ENCODE peak calls at places on chromosomes 4 and X, in ten cellular contexts. W, V, P, M, Y, G, L, U, E and B are unnamed samples. For H3K4me1, the result is how much of the 10 kb centered on the place peaks cover.

GRCh38 chr4:8269535-8270417 is at the start of gene HTRA3:
- DNase-seq in M (no peak), G (no peak), V (peak), U (peak), W (peak), Y (peak), L (peak), P (no peak), E (peak), B (peak)

GRCh38 chr4:26468283-26468949 is 21.9 kb downstream of the CCKAR start:
- DNase-seq in E (no peak), V (no peak), U (no peak), L (no peak), P (no peak), G (no peak), Y (no peak), M (no peak), W (no peak), B (no peak)

GRCh38 chrX:43679778-43680177 is 23.7 kb downstream of the MAOA start:
- DNase-seq in G (no peak), U (peak), V (peak), P (no peak), Y (no peak), M (no peak), W (no peak), E (no peak), L (no peak), B (no peak)

GRCh38 chr4:79598801-79599200 is 190.8 kb upstream of the GK2 start:
- DNase-seq in L (no peak), W (no peak), Y (no peak), G (no peak), M (no peak), P (no peak), E (no peak), V (no peak), U (no peak), B (no peak)

GRCh38 chr4:6546681-6547447 is 28.1 kb upstream of the MAN2B2 start:
- DNase-seq in E (peak), M (peak), P (peak), Y (peak), L (peak), G (peak), V (peak), W (peak), U (peak), B (no peak)

GRCh38 chr4:82360298-82361177 is 13.3 kb downstream of the HNRNPD start:
- DNase-seq in U (peak), L (no peak), M (no peak), V (peak), W (peak), E (no peak), Y (peak), G (peak), P (peak), B (no peak)

GRCh38 chr4:336099-336892 is 1.3 kb upstream of the ZNF141 start:
- DNase-seq in W (peak), U (peak), M (no peak), G (peak), Y (no peak), V (peak), P (peak), E (peak), L (no peak), B (peak)

GRCh38 chrX:71283409-71284143 is at the start of gene NONO:
- DNase-seq in M (peak), V (peak), P (peak), E (peak), U (peak), L (peak), Y (peak), G (peak), W (peak), B (peak)

GRCh38 chr4:176123710-176124407 is 58.2 kb downstream of the WDR17 start:
- DNase-seq in E (peak), Y (no peak), P (no peak), M (no peak), G (peak), U (peak), V (peak), W (peak), L (peak), B (no peak)

GRCh38 chr4:101155368-101155767 is 192.0 kb downstream of the PPP3CA start:
- DNase-seq in G (no peak), V (no peak), P (no peak), M (no peak), E (no peak), W (no peak), L (peak), U (peak), Y (peak), B (no peak)

GRCh38 chr4:43047044-43047443 is 154.5 kb downstream of the GRXCR1 start:
- DNase-seq in P (no peak), V (no peak), W (no peak), U (no peak), Y (no peak), M (no peak), L (no peak), E (no peak), G (no peak), B (no peak)

GRCh38 chr4:86955888-86956451 is 21.2 kb downstream of the AFF1 start:
- DNase-seq in L (no peak), W (no peak), U (no peak), M (no peak), E (no peak), Y (no peak), V (no peak), P (no peak), G (no peak), B (no peak)

GRCh38 chr4:9925750-9926439 is 95.4 kb downstream of the SLC2A9 start:
- DNase-seq in W (no peak), E (no peak), G (no peak), M (no peak), P (no peak), U (no peak), L (no peak), Y (no peak), V (no peak), B (no peak)

GRCh38 chr4:147683717-147684700 is at the start of gene PRMT9:
- DNase-seq in U (peak), P (peak), L (peak), W (peak), V (peak), M (peak), G (peak), Y (peak), E (peak), B (peak)

GRCh38 chr4:24322986-24323385 is 261.4 kb downstream of the DHX15 start:
- DNase-seq in M (no peak), E (no peak), U (no peak), Y (no peak), G (no peak), L (peak), V (no peak), W (no peak), P (no peak), B (no peak)

GRCh38 chr4:5165419-5166369 is 114.4 kb downstream of the STK32B start:
- DNase-seq in L (peak), V (peak), P (no peak), Y (peak), U (peak), E (no peak), G (no peak), W (peak), M (no peak), B (no peak)

GRCh38 chr4:12507868-12508481 is 976.2 kb downstream of the RAB28 start:
- DNase-seq in L (no peak), V (no peak), E (no peak), P (no peak), G (no peak), Y (no peak), M (no peak), W (no peak), U (no peak), B (no peak)

GRCh38 chr4:22688236-22688635 is 4.5 kb upstream of the GBA3 start:
- DNase-seq in W (no peak), G (no peak), Y (no peak), U (no peak), V (no peak), P (no peak), L (peak), M (no peak), E (no peak), B (no peak)

GRCh38 chr4:16032871-16033505 is 50.8 kb downstream of the PROM1 start:
- DNase-seq in M (no peak), E (no peak), G (no peak), V (no peak), P (no peak), Y (peak), W (no peak), U (no peak), L (peak), B (no peak)

GRCh38 chrX:49901068-49901467 is 21.3 kb upstream of the CLCN5 start:
- DNase-seq in L (no peak), M (no peak), P (no peak), W (no peak), Y (no peak), V (no peak), U (no peak), E (no peak), G (no peak), B (no peak)

GRCh38 chrX:105126201-105126600 is 94.3 kb downstream of the TEX13A start:
- DNase-seq in G (no peak), L (no peak), V (no peak), P (no peak), W (no peak), M (no peak), Y (no peak), E (no peak), U (peak), B (no peak)

GRCh38 chr4:133143775-133144430 is 5.2 kb upstream of the PCDH10 start:
- DNase-seq in V (no peak), U (no peak), G (no peak), M (no peak), W (no peak), P (no peak), L (no peak), Y (no peak), E (no peak), B (no peak)

GRCh38 chr4:109723110-109723509 is 6.8 kb downstream of the PLA2G12A start:
- DNase-seq in G (no peak), E (no peak), W (no peak), L (no peak), P (no peak), U (no peak), Y (no peak), M (no peak), V (no peak), B (no peak)

GRCh38 chrX:83916525-83916924 is 55.6 kb downstream of the CYLC1 start:
- DNase-seq in G (peak), L (no peak), U (peak), Y (peak), P (no peak), E (no peak), V (peak), M (no peak), W (peak), B (no peak)

GRCh38 chr4:123631699-123632098 is 235.1 kb downstream of the SPRY1 start:
- DNase-seq in E (no peak), Y (peak), U (peak), L (peak), P (no peak), W (no peak), G (no peak), V (no peak), M (no peak), B (no peak)

GRCh38 chrX:14010566-14010965 is 19.1 kb downstream of the GEMIN8 start:
- DNase-seq in G (no peak), L (peak), V (no peak), E (no peak), M (no peak), Y (no peak), P (no peak), U (no peak), W (no peak), B (no peak)

GRCh38 chrX:115900425-115900824 is 270.1 kb upstream of the AGTR2 start:
- DNase-seq in Y (no peak), G (no peak), V (no peak), U (no peak), L (no peak), P (no peak), M (no peak), E (no peak), W (no peak), B (no peak)

GRCh38 chrX:36844857-36845256 is 163.3 kb upstream of the FAM47C start:
- DNase-seq in Y (no peak), P (no peak), G (no peak), E (no peak), W (no peak), V (no peak), L (no peak), M (no peak), U (no peak), B (no peak)

GRCh38 chr4:40832175-40832574 is 82.4 kb downstream of the NSUN7 start:
- DNase-seq in Y (no peak), V (no peak), G (no peak), U (no peak), W (no peak), E (no peak), M (no peak), L (no peak), P (no peak), B (no peak)
- H3K4me1 ChIP-seq in Y (under half), V (under half), G (under half), U (under half), W (under half), E (under half), M (under half), L (under half), P (under half), B (under half)

DNA sequence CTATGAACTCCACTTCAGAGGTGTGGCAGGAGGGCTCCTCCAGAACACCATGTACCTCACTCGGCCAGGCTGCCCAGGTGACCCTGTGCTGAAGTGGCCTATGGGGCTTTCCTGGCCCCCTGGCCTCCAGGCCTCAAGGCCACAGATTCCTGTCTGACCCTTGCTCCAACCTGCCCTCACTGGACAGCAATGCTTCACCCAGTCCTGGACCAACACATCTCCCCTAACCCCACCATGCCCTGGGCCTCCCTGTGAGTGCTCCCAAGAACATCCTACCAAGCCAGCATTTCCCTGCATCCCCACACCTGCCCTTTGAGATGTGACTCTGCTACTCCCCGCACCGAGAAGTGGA is 10.5 kb downstream of the ZFYVE28 start:
- DNase-seq in L (no peak), V (no peak), G (no peak), E (no peak), M (no peak), U (no peak), W (no peak), P (no peak), Y (no peak), B (no peak)
- H3K4me1 ChIP-seq in L (under half), V (under half), G (under half), E (under half), M (under half), U (under half), W (under half), P (under half), Y (under half), B (under half)

DNA sequence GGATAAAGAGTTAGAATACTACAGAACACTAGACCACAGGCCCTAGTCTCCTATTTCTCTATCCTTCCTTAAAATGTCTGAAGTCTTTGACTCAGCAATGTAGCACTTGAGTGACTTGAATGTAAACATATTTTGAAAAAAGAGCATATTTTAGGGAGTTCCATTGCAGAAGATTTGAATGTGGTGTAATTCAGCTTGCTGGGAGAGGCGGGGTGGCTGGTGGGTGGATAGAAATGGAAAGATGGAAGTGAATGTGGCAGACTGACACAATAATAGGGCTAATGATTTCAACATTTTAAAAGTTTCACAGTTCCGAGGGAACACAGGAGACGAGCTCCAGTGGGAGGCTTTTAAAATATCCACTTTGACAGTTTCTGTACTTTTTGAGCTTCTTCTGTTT is 144.8 kb downstream of the CHIC2 start:
- DNase-seq in E (no peak), U (peak), V (no peak), M (no peak), G (no peak), Y (no peak), P (no peak), W (no peak), L (no peak), B (no peak)
- H3K4me1 ChIP-seq in E (under half), U (under half), V (under half), M (under half), G (under half), Y (under half), P (under half), W (under half), L (under half), B (under half)

DNA sequence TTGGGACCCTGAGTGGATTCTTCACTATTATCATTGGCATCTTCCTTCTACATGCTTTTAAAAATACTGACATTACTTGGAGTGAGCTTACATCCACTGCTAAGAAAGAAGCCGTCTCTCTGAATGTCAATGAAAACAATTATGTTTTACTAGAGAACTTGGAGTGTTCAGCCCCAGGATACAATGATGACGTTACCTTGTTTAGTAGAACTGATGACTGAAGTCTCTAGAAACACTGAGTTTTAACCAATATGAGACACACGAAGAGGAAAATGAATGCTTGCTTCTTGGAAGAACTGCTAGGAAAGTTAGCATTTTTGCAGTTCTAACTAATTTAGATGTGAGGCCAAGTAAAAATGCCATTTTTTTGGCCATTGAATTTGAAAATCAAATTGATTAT is 19.4 kb downstream of the NIPAL1 start:
- DNase-seq in L (no peak), P (no peak), V (no peak), W (no peak), M (no peak), G (no peak), Y (no peak), U (no peak), E (no peak), B (no peak)
- H3K4me1 ChIP-seq in L (under half), P (under half), V (under half), W (under half), M (under half), G (under half), Y (under half), U (under half), E (under half), B (under half)